ENCODE peak calls at places on chromosome 9, in five cellular contexts. V is lung, I is tibial nerve, C is left ventricle myocardium inferior, H is PC-9. B is an unnamed sample.

GRCh38 chr9:99167120-99167519 is 54.6 kb downstream of the ALG2 start:
- DNase-seq in V (no peak), I (no peak), C (no peak), H (no peak), B (no peak)

GRCh38 chr9:79799691-79800345 is 228.1 kb downstream of the TLE4 start:
- DNase-seq in V (peak; percentile 63), I (no peak), C (peak; percentile 20), H (no peak), B (no peak)

GRCh38 chr9:87435189-87435880 is 62.3 kb upstream of the DAPK1 start:
- DNase-seq in V (no peak), I (no peak), C (no peak), H (no peak), B (no peak)

GRCh38 chr9:113963017-113963620 is 87.0 kb downstream of the ZNF618 start:
- DNase-seq in V (peak; percentile 37), I (no peak), C (no peak), H (no peak), B (no peak)

GRCh38 chr9:33236571-33236970 is 3.4 kb upstream of the SPINK4 start:
- DNase-seq in V (no peak), I (no peak), C (no peak), H (no peak), B (no peak)

GRCh38 chr9:118961857-118962256 is 407.4 kb downstream of the BRINP1 start:
- DNase-seq in V (no peak), I (no peak), C (no peak), H (peak; percentile 55), B (no peak)

GRCh38 chr9:104091028-104091590 is 3.0 kb upstream of the SMC2 start:
- DNase-seq in V (no peak), I (no peak), C (no peak), H (no peak), B (no peak)

GRCh38 chr9:101235105-101235866 is 149.5 kb downstream of the BAAT start:
- DNase-seq in V (no peak), I (no peak), C (no peak), H (no peak), B (no peak)

DNA sequence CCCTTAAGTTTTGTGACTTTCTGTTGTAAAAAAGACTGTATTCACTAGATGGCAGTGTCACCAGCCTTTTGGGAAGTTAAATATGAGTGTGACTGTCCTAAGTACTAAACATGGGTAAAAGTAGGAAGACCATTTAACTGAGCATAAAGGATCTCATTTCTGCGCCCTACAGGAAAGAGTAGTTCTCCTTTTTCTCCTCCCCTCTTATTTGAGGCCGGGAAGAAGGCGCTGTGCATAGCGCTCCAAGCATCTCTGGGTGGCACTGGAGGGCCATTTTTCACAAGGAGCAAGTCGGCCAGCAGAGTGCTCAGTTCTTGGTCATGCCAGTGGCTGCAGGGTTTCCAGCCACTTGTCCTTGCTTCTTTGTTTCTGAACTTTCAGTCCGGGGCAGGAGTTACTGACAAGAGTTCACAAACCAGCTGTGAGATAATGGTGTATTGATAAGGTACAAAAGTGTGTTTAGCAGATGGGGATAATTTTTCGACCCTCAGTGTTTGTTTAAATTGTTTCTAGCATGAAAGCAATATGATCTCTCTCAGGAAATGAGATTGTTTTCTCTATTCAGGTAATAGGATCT is 227.6 kb upstream of the DMRT1 start:
- DNase-seq in V (peak; percentile 58), I (peak; percentile 62), C (peak; percentile 64), H (peak; percentile 68), B (peak; percentile 88)
- H3K4me3 ChIP-seq in V (no peak overlapping the region), I (no peak overlapping the region), C (peak overlapping the region; percentile 32), H (no peak overlapping the region), B (no peak overlapping the region)

GRCh38 chr9:107637421-107638420 is 148.2 kb upstream of the KLF4 start:
- DNase-seq in V (peak; percentile 82), I (peak; percentile 86), C (peak; percentile 88), H (no peak), B (peak; percentile 96)

GRCh38 chr9:107638922-107639321 is 149.4 kb upstream of the KLF4 start:
- DNase-seq in V (no peak), I (peak; percentile 46), C (peak; percentile 51), H (no peak), B (peak; percentile 80)

GRCh38 chr9:107638496-107638895 is 148.9 kb upstream of the KLF4 start:
- DNase-seq in V (no peak), I (no peak), C (no peak), H (no peak), B (no peak)

GRCh38 chr9:107636596-107637405 is 147.2 kb upstream of the KLF4 start:
- DNase-seq in V (no peak), I (no peak), C (no peak), H (no peak), B (no peak)

GRCh38 chr9:107639426-107639825 is 149.9 kb upstream of the KLF4 start:
- DNase-seq in V (no peak), I (no peak), C (no peak), H (no peak), B (no peak)
- H3K4me1 ChIP-seq in V (peaks cover 4% of the 10 kb centered on the region), I (peaks cover 15% of the 10 kb centered on the region), C (peaks cover 24% of the 10 kb centered on the region), H (no peaks in the 10 kb centered on the region), B (peaks cover 4% of the 10 kb centered on the region)

DNA sequence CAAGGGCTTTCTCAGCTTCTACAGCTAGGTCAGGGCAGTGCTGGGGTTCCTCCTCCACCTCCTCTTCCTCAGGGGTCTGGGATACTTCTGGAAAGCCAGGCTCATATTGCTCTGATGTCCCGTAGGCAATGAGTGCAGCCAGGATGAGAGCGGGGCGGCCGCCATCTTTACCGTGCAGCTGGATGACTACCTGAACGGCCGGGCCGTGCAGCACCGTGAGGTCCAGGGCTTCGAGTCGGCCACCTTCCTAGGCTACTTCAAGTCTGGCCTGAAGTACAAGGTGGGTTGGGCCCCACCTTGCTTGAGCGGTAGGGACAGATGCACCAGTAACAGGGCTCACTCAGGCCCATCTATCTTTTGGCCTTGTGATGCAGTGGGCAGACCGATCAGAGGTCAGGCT is 34.8 kb downstream of the GSN start:
- DNase-seq in V (no peak), I (peak; percentile 12), C (no peak), H (no peak), B (no peak)
- H3K4me3 ChIP-seq in V (no peak overlapping the region), I (peak overlapping the region; percentile 72), C (peak overlapping the region; percentile 72), H (no peak overlapping the region), B (no peak overlapping the region)

DNA sequence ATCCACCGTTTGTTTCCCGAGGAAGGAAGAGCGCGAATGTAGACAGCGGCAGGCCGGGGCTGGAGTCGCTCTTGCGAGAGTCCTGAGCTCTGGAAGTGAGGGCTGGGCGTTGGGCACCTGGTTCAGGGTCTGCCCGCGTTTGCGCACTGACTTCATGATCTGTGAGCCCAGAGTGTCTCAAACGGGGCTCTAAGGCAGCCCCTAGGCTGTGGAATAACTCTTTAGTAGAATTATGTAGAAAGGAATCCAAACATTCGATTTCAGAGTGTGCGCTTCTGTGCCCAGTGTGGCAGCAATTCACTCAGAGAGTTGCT is 478 bp upstream of the GGTA1 start:
- DNase-seq in V (no peak), I (no peak), C (no peak), H (no peak), B (no peak)
- H3K4me1 ChIP-seq in V (peaks cover 6% of the 10 kb centered on the region), I (peaks cover 16% of the 10 kb centered on the region), C (peaks cover 33% of the 10 kb centered on the region), H (peaks cover 16% of the 10 kb centered on the region), B (peaks cover 5% of the 10 kb centered on the region)